ENCODE peak calls at places on chromosome 9, in six cellular contexts. Z, U, K, A, C and F are unnamed samples.

GRCh38 chr9:87834357-87834756 is 48.3 kb upstream of the SPATA31E1 start:
- DNase-seq in Z (peak; percentile 29), U (peak; percentile 22), K (peak; percentile 63), A (peak; percentile 87), C (no peak), F (no peak)

GRCh38 chr9:91954841-91955471 is 4.9 kb upstream of the ROR2 start:
- DNase-seq in Z (peak; percentile 54), U (peak; percentile 86), K (peak; percentile 83), A (peak; percentile 93), C (peak; percentile 58), F (peak; percentile 40)

GRCh38 chr9:21252727-21253547 is 13.1 kb upstream of the IFNA14 start:
- DNase-seq in Z (peak; percentile 38), U (peak; percentile 32), K (peak; percentile 65), A (peak; percentile 66), C (peak; percentile 25), F (peak; percentile 18)

GRCh38 chr9:88291853-88292252 is 96.4 kb upstream of the SPIN1 start:
- DNase-seq in Z (no peak), U (no peak), K (no peak), A (no peak), C (no peak), F (no peak)

GRCh38 chr9:94084314-94084713 is at the start of gene PTPDC1:
- DNase-seq in Z (peak; percentile 77), U (peak; percentile 40), K (peak; percentile 78), A (peak; percentile 88), C (no peak), F (no peak)

GRCh38 chr9:121871431-121872025 is 220.1 kb downstream of the DAB2IP start:
- DNase-seq in Z (no peak), U (no peak), K (no peak), A (no peak), C (no peak), F (no peak)

GRCh38 chr9:84139296-84140100 is 158.9 kb downstream of the RMI1 start:
- DNase-seq in Z (no peak), U (peak; percentile 21), K (no peak), A (no peak), C (peak; percentile 47), F (peak; percentile 21)

GRCh38 chr9:5326893-5327548 is 12.7 kb downstream of the RLN1 start:
- DNase-seq in Z (no peak), U (peak; percentile 60), K (peak; percentile 87), A (peak; percentile 90), C (no peak), F (no peak)

GRCh38 chr9:77933976-77934375 is 97.6 kb downstream of the GNAQ start:
- DNase-seq in Z (no peak), U (no peak), K (no peak), A (no peak), C (no peak), F (no peak)

GRCh38 chr9:21688108-21689102 is 114.0 kb upstream of the MTAP start:
- DNase-seq in Z (no peak), U (no peak), K (no peak), A (no peak), C (no peak), F (no peak)

GRCh38 chr9:101443358-101443757 is 7.8 kb upstream of the ALDOB start:
- DNase-seq in Z (no peak), U (no peak), K (no peak), A (no peak), C (no peak), F (no peak)

GRCh38 chr9:35820076-35820475 is 5.2 kb upstream of the HINT2 start:
- DNase-seq in Z (no peak), U (no peak), K (no peak), A (no peak), C (no peak), F (no peak)

GRCh38 chr9:133048595-133048994 is 13.2 kb upstream of the CEL start:
- DNase-seq in Z (peak; percentile 3), U (peak; percentile 35), K (peak; percentile 15), A (peak; percentile 46), C (peak; percentile 57), F (peak; percentile 42)

GRCh38 chr9:88733651-88734470 is 198.9 kb downstream of the NXNL2 start:
- DNase-seq in Z (no peak), U (no peak), K (no peak), A (no peak), C (no peak), F (no peak)

GRCh38 chr9:124420991-124421543 is 5.8 kb upstream of the PSMB7 start:
- DNase-seq in Z (no peak), U (no peak), K (no peak), A (peak; percentile 27), C (no peak), F (peak; percentile 8)

GRCh38 chr9:35756275-35756742 is 2.2 kb upstream of the MSMP start:
- DNase-seq in Z (peak; percentile 58), U (peak; percentile 83), K (peak; percentile 85), A (peak; percentile 92), C (peak; percentile 66), F (no peak)

GRCh38 chr9:101138516-101138915 is 110.0 kb downstream of the PLPPR1 start:
- DNase-seq in Z (no peak), U (no peak), K (no peak), A (no peak), C (no peak), F (no peak)

GRCh38 chr9:93124793-93125192 is 9.3 kb downstream of the NINJ1 start:
- DNase-seq in Z (no peak), U (no peak), K (peak; percentile 0), A (no peak), C (no peak), F (no peak)

DNA sequence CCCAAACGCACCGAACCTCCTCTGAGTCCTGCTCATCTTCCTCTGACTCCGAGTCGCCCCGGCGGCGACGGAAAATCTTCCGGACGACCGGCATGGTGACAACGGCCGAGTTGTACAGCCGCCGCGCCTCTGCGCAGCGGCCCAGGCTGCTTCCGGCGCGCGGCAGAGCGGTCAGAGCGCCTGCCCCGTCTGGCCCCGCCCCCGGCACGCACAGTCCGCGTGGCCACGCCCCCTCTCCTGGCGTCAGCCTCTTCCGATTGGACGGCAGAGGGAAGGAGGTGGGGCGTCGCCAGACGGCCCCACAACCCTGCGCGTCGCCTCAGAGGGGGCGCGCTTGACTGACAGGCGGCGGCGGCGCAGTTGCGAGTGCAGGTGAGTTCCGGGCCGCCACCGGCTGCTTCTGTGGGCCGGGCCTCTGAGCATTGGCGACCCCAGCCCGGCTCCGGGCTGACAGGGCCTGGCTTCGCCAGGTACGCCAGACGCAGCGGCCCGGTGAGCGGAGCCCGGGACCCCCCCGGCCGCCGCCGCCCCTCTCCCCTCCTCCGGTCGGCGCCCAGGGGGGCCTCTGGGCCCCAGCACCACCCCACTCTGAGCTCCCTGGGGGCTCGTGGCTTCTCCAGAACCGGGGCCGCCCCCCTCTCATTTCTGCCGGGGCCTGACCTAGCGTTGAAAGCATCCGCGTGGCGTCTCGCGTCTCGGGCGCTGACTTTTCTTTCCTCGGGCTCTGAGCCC is at the start of the genes C9orf78 and USP20:
- DNase-seq in Z (peak; percentile 88), U (peak; percentile 100), K (peak; percentile 100), A (peak; percentile 99), C (peak; percentile 98), F (peak; percentile 99)
- H2AFZ ChIP-seq in Z (no peak within 1 kb of the TSS), U (peak within 1 kb of the TSS; percentile 93), K (peak within 1 kb of the TSS; percentile 71), A (peak within 1 kb of the TSS; percentile 97), C (peak within 1 kb of the TSS; percentile 89), F (peak within 1 kb of the TSS; percentile 68)

DNA sequence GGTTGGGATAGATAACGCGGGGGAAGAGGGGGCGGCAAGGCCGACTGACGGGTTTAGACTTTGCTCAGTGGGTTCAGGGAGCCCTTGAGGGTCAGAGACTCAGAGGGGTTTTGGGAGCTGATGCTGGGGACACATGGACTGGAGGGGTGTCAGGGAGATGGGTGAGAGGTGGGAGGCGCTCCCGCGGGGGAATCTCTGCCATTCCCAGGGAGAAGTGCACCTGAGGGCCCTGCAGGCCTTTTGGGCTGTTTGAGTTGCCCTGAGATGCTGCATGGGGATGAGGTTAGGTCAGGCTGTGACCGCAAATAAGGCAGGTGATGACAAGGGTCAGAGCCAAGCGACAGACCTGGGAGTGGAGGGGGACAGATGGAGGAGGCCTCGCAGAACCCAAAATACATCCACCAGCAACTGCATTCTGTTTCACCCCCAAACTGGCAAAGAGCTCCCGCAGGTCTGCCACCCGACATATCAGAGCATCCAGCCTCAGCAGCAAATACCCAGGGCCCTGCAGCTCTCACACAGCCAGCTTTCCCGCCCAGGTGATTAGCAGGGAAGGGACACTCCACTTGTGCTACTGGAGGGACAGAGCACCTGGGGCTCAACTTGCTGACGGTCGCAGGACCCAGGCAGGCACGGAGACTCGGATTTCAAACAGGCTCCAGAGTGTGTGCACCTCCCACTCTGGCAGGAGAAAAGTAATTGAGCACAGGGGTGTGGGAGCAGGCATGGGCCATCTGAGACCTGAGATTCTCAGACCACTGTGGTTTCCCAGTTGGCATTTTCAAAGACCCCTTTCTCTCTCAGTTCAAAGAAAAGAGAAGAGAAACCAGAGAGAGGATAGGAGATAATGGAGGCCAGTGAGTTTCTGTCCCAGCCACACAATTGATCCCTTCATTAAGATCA is 26.4 kb downstream of the TMOD1 start:
- DNase-seq in Z (no peak), U (no peak), K (peak; percentile 72), A (peak; percentile 58), C (no peak), F (no peak)
- H3K27ac ChIP-seq in Z (no peak overlapping the region), U (no peak overlapping the region), K (peak overlapping the region; percentile 77), A (peak overlapping the region; percentile 36), C (no peak overlapping the region), F (no peak overlapping the region)

GRCh38 chr9:128026255-128027165 is 40.6 kb downstream of the NAIF1 start:
- DNase-seq in Z (no peak), U (no peak), K (no peak), A (no peak), C (no peak), F (peak; percentile 92)

GRCh38 chr9:128027705-128028104 is 39.4 kb downstream of the NAIF1 start:
- DNase-seq in Z (no peak), U (no peak), K (no peak), A (no peak), C (no peak), F (no peak)

GRCh38 chr9:128025756-128026155 is 41.4 kb downstream of the NAIF1 start:
- DNase-seq in Z (no peak), U (no peak), K (no peak), A (no peak), C (no peak), F (no peak)

GRCh38 chr9:128024761-128025308 is 42.3 kb downstream of the NAIF1 start:
- DNase-seq in Z (no peak), U (no peak), K (no peak), A (peak; percentile 25), C (no peak), F (no peak)

GRCh38 chr9:128027166-128027539 is 40.0 kb downstream of the NAIF1 start:
- DNase-seq in Z (no peak), U (no peak), K (no peak), A (no peak), C (no peak), F (peak; percentile 39)
- TF ChIP-seq EZH2phosphoT487 in Z (no peak), U (no peak), K (no peak), A (no peak), C (no peak), F (no peak)

GRCh38 chr9:113574381-113575262 is 111.1 kb downstream of the RGS3 start:
- DNase-seq in Z (no peak), U (no peak), K (no peak), A (no peak), C (no peak), F (no peak)
- H2AFZ ChIP-seq in Z (no peak overlapping the region), U (no peak overlapping the region), K (no peak overlapping the region), A (no peak overlapping the region), C (no peak overlapping the region), F (no peak overlapping the region)